ENCODE peak calls at places on chromosomes 6 and 20, in five cellular contexts. W, B, F, X and V are unnamed samples.

GRCh38 chr6:145332001-145332400 is 403.3 kb downstream of the EPM2A start:
- DNase-seq in X (no peak), B (no peak), F (peak; percentile 79), W (peak; percentile 29), V (no peak)

GRCh38 chr20:47559141-47559540 is 57.5 kb downstream of the NCOA3 start:
- DNase-seq in W (no peak), X (no peak), B (no peak), F (no peak), V (no peak)

GRCh38 chr6:97081010-97081573 is 156.6 kb downstream of the KLHL32 start:
- DNase-seq in W (no peak), F (no peak), X (no peak), B (no peak), V (no peak)

GRCh38 chr6:136228811-136229210 is 21.3 kb downstream of the MTFR2 start:
- DNase-seq in W (no peak), B (no peak), X (no peak), F (no peak), V (no peak)

GRCh38 chr20:64254571-64255360 is 782 bp upstream of the PCMTD2 start:
- DNase-seq in F (no peak), W (no peak), X (no peak), B (no peak), V (no peak)

GRCh38 chr6:99114769-99115406 is 167.1 kb upstream of the FBXL4 start:
- DNase-seq in W (no peak), F (no peak), X (no peak), B (no peak), V (no peak)

GRCh38 chr6:61711849-61712248 is 574.2 kb downstream of the KHDRBS2 start:
- DNase-seq in W (no peak), B (peak; percentile 5), X (no peak), F (no peak), V (peak; percentile 2)

GRCh38 chr6:9646346-9647042 is 768.4 kb downstream of the TFAP2A start:
- DNase-seq in B (no peak), F (no peak), W (no peak), X (no peak), V (no peak)

GRCh38 chr6:25192562-25192961 is 86.6 kb upstream of the CARMIL1 start:
- DNase-seq in F (no peak), X (no peak), B (no peak), W (no peak), V (no peak)

GRCh38 chr20:63102720-63103375 is 96.1 kb upstream of the BHLHE23 start:
- DNase-seq in F (peak; percentile 75), X (no peak), B (no peak), W (no peak), V (no peak)

GRCh38 chr6:69825904-69826303 is 29.1 kb upstream of the LMBRD1 start:
- DNase-seq in B (no peak), F (no peak), W (no peak), X (no peak), V (no peak)

GRCh38 chr6:39765508-39766065 is 26.6 kb upstream of the DAAM2 start:
- DNase-seq in W (no peak), X (no peak), B (no peak), F (no peak), V (no peak)

GRCh38 chr6:166456360-166457156 is 73.8 kb upstream of the MPC1 start:
- DNase-seq in W (no peak), X (no peak), F (no peak), B (no peak), V (no peak)

GRCh38 chr6:84582997-84583396 is 181.4 kb downstream of the TBX18 start:
- DNase-seq in X (no peak), F (no peak), W (no peak), B (no peak), V (no peak)

GRCh38 chr6:34595332-34596090 is 39.4 kb upstream of the SPDEF start:
- DNase-seq in B (no peak), F (no peak), W (no peak), X (no peak), V (no peak)

GRCh38 chr6:170403451-170403850 is 96.9 kb downstream of the FAM120B start:
- DNase-seq in X (no peak), W (no peak), F (no peak), B (peak; percentile 24), V (peak; percentile 30)

GRCh38 chr6:148577687-148578488 is 168.9 kb upstream of the UST start:
- DNase-seq in X (peak; percentile 51), W (peak; percentile 50), B (peak; percentile 73), F (peak; percentile 77), V (peak; percentile 65)

GRCh38 chr6:169812257-169812644 is 60.8 kb downstream of the ERMARD start:
- DNase-seq in X (no peak), B (no peak), F (no peak), W (no peak), V (no peak)

GRCh38 chr6:69571234-69571633 is 225.6 kb downstream of the LMBRD1 start:
- DNase-seq in X (no peak), B (no peak), F (no peak), W (no peak), V (no peak)

GRCh38 chr6:141877275-141877983 is 255.3 kb upstream of the GJE1 start:
- DNase-seq in X (no peak), W (no peak), B (no peak), F (no peak), V (no peak)

GRCh38 chr6:83092756-83093399 is 25.4 kb downstream of the DOP1A start:
- DNase-seq in W (no peak), B (no peak), F (no peak), X (no peak), V (no peak)

GRCh38 chr6:19032486-19033295 is 645.5 kb downstream of the RNF144B start:
- DNase-seq in W (no peak), F (no peak), B (no peak), X (no peak), V (no peak)

GRCh38 chr6:79861023-79861422 is 86.3 kb downstream of the ELOVL4 start:
- DNase-seq in B (no peak), W (no peak), X (no peak), F (no peak), V (no peak)

GRCh38 chr20:50837532-50838321 is 42.9 kb downstream of the BCAS4 start:
- DNase-seq in F (no peak), X (no peak), B (no peak), W (no peak), V (no peak)

GRCh38 chr20:58741384-58741783 is 48.8 kb downstream of the NPEPL1 start:
- DNase-seq in F (no peak), B (no peak), W (no peak), X (no peak), V (no peak)

GRCh38 chr6:39228992-39229767 is at the start of gene KCNK5:
- DNase-seq in X (peak; percentile 68), W (peak; percentile 52), B (peak; percentile 75), F (peak; percentile 86), V (peak; percentile 79)

GRCh38 chr20:53001502-53002301 is 29.5 kb downstream of the TSHZ2 start:
- DNase-seq in F (no peak), B (no peak), X (no peak), W (no peak), V (no peak)

GRCh38 chr6:16238658-16239089 is 287 bp downstream of the GMPR start:
- DNase-seq in B (no peak), X (no peak), W (no peak), F (no peak), V (no peak)

GRCh38 chr6:152295346-152295745 is 341.8 kb downstream of the SYNE1 start:
- DNase-seq in F (no peak), W (no peak), B (no peak), X (no peak), V (no peak)

GRCh38 chr20:37392441-37393195 is 46.7 kb downstream of the SRC start:
- DNase-seq in B (no peak), F (peak; percentile 59), W (no peak), X (no peak), V (no peak)

GRCh38 chr20:47795214-47795667 is 10.0 kb upstream of the SULF2 start:
- DNase-seq in B (no peak), F (no peak), X (no peak), W (no peak), V (no peak)

GRCh38 chr20:35125753-35126152 is 21.4 kb downstream of the EDEM2 start:
- DNase-seq in B (no peak), X (no peak), F (no peak), W (no peak), V (no peak)

GRCh38 chr6:112203577-112204349 is 50.6 kb downstream of the LAMA4 start:
- DNase-seq in F (no peak), X (no peak), B (no peak), W (no peak), V (no peak)

GRCh38 chr20:10671221-10671849 is 2.5 kb downstream of the JAG1 start:
- DNase-seq in F (peak; percentile 82), W (no peak), X (peak; percentile 30), B (peak; percentile 50), V (peak; percentile 44)
- TF ChIP-seq CTCF in F (no peak), W (peak; percentile 35), X (peak; percentile 57), B (peak; percentile 29), V (peak; percentile 37)

DNA sequence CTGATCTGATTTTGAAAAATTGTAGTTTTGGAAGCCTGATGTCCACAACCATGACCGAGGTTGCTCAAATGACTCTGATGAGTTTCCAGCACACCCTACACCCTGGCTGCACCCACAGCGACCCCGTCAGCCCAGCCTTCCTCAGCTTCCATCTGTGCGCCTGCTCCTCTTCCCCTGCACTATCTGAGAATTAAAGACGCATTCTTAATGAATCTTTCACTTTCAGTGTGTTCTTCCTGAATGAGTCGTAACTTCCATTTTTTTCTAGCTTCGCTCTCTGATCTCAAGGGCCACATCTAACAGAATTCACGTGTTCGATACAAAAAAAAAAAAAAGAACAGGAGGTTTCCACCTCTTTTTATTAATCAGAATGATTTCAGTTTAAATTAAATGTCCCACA is 21.3 kb upstream of the RREB1 start:
- DNase-seq in W (no peak), B (no peak), X (no peak), F (no peak), V (no peak)
- TF ChIP-seq CTCF in W (no peak), B (no peak), X (no peak), F (no peak), V (no peak)

GRCh38 chr20:2846698-2847097 is 6.2 kb downstream of the VPS16 start:
- DNase-seq in B (no peak), F (no peak), X (no peak), W (no peak), V (no peak)
- TF ChIP-seq CTCF in B (no peak), F (no peak), X (no peak), W (no peak), V (no peak)

GRCh38 chr6:132392792-132393191 is 8.5 kb downstream of the MOXD1 start:
- DNase-seq in X (no peak), W (no peak), F (no peak), B (no peak), V (no peak)
- TF ChIP-seq CTCF in X (peak; percentile 50), W (no peak), F (peak; percentile 45), B (no peak), V (no peak)

GRCh38 chr20:20096421-20096820 is 44.1 kb downstream of the CFAP61 start:
- DNase-seq in W (no peak), F (no peak), X (no peak), B (no peak), V (no peak)
- TF ChIP-seq CTCF in W (no peak), F (no peak), X (no peak), B (no peak), V (no peak)